ENCODE peak calls at places on chromosomes 13 and 19, in six cellular contexts. E is endothelial cell of umbilical vein, X is breast epithelium, A is BE2C, M is lower leg skin, I is WERI-Rb-1. S is an unnamed sample.

GRCh38 chr19:46211201-46211881 is 18.2 kb upstream of the IGFL1 start:
- DNase-seq in E (peak; percentile 54), X (peak; percentile 93), A (no peak), M (no peak), I (no peak), S (no peak)

GRCh38 chr13:61954092-61954491 is 538.4 kb upstream of the PCDH20 start:
- DNase-seq in E (peak; percentile 60), X (no peak), A (no peak), M (no peak), I (no peak), S (no peak)

GRCh38 chr13:108494991-108495661 is 134.3 kb upstream of the MYO16 start:
- DNase-seq in E (no peak), X (no peak), A (no peak), M (no peak), I (no peak), S (no peak)

GRCh38 chr19:46515879-46516350 is 20.2 kb upstream of the PNMA8B start:
- DNase-seq in E (peak; percentile 31), X (no peak), A (no peak), M (no peak), I (no peak), S (no peak)

GRCh38 chr13:111548805-111549204 is 228.4 kb downstream of the TEX29 start:
- DNase-seq in E (no peak), X (no peak), A (no peak), M (peak; percentile 60), I (no peak), S (no peak)

GRCh38 chr19:36528921-36529518 is 949 bp upstream of the ZNF260 start:
- DNase-seq in E (no peak), X (no peak), A (no peak), M (no peak), I (peak; percentile 20), S (no peak)

GRCh38 chr13:21413013-21413412 is 46.1 kb downstream of the ZDHHC20 start:
- DNase-seq in E (peak; percentile 14), X (no peak), A (no peak), M (no peak), I (no peak), S (no peak)

GRCh38 chr19:934865-935422 is 9.1 kb downstream of the ARID3A start:
- DNase-seq in E (peak; percentile 93), X (peak; percentile 86), A (peak; percentile 82), M (peak; percentile 96), I (no peak), S (peak; percentile 79)

GRCh38 chr19:41902594-41902993 is 19.6 kb downstream of the ARHGEF1 start:
- DNase-seq in E (no peak), X (no peak), A (no peak), M (no peak), I (no peak), S (no peak)

GRCh38 chr19:10568444-10568825 is 344 bp downstream of the CDKN2D start:
- DNase-seq in E (no peak), X (peak; percentile 51), A (no peak), M (no peak), I (no peak), S (no peak)

GRCh38 chr19:49333426-49334288 is 1.5 kb upstream of the CD37 start:
- DNase-seq in E (no peak), X (peak; percentile 15), A (no peak), M (peak; percentile 83), I (no peak), S (no peak)

GRCh38 chr13:34048652-34049051 is 230.7 kb downstream of the RFC3 start:
- DNase-seq in E (no peak), X (no peak), A (no peak), M (no peak), I (no peak), S (no peak)

GRCh38 chr13:30898721-30899188 is 7.3 kb upstream of the MEDAG start:
- DNase-seq in E (peak; percentile 99), X (no peak), A (no peak), M (peak; percentile 89), I (no peak), S (no peak)

GRCh38 chr13:113489549-113490495 is 689 bp downstream of the DCUN1D2 start:
- DNase-seq in E (peak; percentile 48), X (no peak), A (peak; percentile 42), M (peak; percentile 88), I (peak; percentile 58), S (peak; percentile 26)

GRCh38 chr19:9431475-9431874 is 3.9 kb downstream of the ZNF266 start:
- DNase-seq in E (no peak), X (no peak), A (peak; percentile 55), M (no peak), I (peak; percentile 70), S (no peak)

GRCh38 chr13:50864492-50864891 is 21.0 kb upstream of the DLEU7 start:
- DNase-seq in E (no peak), X (no peak), A (no peak), M (no peak), I (no peak), S (no peak)

GRCh38 chr13:46633416-46633815 is 80.4 kb downstream of the LRCH1 start:
- DNase-seq in E (no peak), X (no peak), A (no peak), M (no peak), I (no peak), S (no peak)

GRCh38 chr13:41610426-41610825 is 153.1 kb downstream of the RGCC start:
- DNase-seq in E (peak; percentile 39), X (no peak), A (no peak), M (no peak), I (no peak), S (no peak)

GRCh38 chr19:39223703-39224279 is 19.7 kb upstream of the SYCN start:
- DNase-seq in E (peak; percentile 22), X (no peak), A (no peak), M (no peak), I (no peak), S (no peak)

GRCh38 chr13:95301135-95301946 is at the start of gene ABCC4:
- DNase-seq in E (peak; percentile 72), X (no peak), A (peak; percentile 81), M (peak; percentile 89), I (peak; percentile 92), S (no peak)
- TF ChIP-seq CTCF in E (no peak), X (no peak), A (no peak), M (no peak), I (no peak), S (no peak)

DNA sequence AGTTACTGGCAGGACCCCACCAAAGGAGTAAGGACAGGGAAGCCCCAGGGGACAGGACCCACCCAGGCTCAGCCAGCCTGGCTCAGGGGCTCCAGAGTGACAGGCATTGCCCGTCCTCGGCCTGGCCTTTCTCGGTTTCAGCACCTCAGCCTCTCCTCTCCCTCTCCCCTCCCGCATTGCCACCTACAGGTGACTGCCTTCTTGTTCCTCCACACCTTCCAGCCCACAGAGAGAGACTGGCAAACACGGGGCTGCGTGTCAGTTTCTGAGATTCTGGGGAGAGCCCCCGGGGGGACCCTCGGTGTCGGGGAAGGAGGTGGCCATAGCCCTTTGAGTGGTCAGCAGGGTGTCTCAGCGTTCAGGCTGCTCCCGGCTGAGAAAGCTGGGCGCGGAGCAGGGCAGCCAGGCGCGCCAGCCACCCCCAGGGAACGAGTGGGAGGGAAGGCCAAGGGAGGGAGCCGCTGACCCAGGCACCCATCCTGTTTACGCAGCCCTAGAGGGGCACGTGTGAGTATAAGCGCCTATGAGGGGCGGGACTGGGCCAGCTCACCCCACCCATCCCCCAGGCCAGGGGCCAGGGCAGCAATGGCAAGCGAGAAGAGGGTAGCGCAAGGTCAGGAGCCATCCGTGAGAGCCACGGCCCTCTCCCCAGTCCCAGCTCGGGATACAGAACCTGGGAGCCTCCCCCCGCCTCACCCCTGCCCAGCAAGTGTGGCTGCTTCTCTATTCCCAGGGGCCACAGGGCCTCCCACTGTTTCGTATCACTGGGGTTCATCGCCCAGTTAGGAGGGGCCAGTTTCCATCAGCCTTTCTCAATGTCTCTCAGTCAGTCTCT is 743 bp upstream of the DMKN start:
- DNase-seq in E (no peak), X (no peak), A (peak; percentile 24), M (no peak), I (no peak), S (no peak)
- H3K4me3 ChIP-seq in E (no peak overlapping the region), X (no peak overlapping the region), A (no peak overlapping the region), M (no peak overlapping the region), I (no peak overlapping the region), S (no peak overlapping the region)

DNA sequence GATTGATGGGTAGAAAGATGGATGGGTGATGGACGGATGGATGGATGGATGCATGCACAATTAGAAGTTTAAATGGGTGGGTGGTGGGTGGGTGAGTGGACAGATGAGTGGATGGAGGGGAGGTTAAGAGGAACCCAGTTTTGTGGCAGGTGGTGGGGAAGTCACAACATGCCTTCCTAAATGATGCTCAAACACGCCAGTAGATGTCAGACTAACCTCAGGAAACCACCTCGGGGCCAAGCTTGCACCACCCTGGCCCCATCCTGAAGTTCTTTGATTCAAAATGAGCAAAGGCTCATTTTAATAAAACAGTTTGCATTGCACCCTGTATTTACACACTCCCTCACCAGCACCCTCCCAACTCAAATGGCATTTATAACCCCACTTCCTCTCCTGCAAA is 91.3 kb upstream of the CACNA1A start:
- DNase-seq in E (peak; percentile 66), X (peak; percentile 22), A (peak; percentile 50), M (no peak), I (peak; percentile 44), S (peak; percentile 67)
- TF ChIP-seq CTCF in E (peak; percentile 39), X (peak; percentile 61), A (peak; percentile 67), M (no peak), I (peak; percentile 70), S (peak; percentile 85)

GRCh38 chr13:110433014-110433413 is 125.9 kb downstream of the COL4A2 start:
- DNase-seq in E (peak; percentile 74), X (no peak), A (peak; percentile 85), M (peak; percentile 86), I (no peak), S (no peak)
- H3K4me3 ChIP-seq in E (no peak overlapping the region), X (no peak overlapping the region), A (peak overlapping the region; percentile 23), M (no peak overlapping the region), I (no peak overlapping the region), S (no peak overlapping the region)

GRCh38 chr19:56748443-56748842 is 76.9 kb upstream of the ZNF835 start:
- DNase-seq in E (no peak), X (no peak), A (no peak), M (no peak), I (no peak), S (no peak)
- TF ChIP-seq CTCF in E (no peak), X (peak; percentile 54), A (peak; percentile 31), M (no peak), I (peak; percentile 43), S (peak; percentile 78)

GRCh38 chr19:19460258-19460731 is 54.8 kb downstream of the GATAD2A start:
- DNase-seq in E (no peak), X (no peak), A (no peak), M (no peak), I (no peak), S (no peak)
- H3K4me3 ChIP-seq in E (no peak overlapping the region), X (no peak overlapping the region), A (no peak overlapping the region), M (no peak overlapping the region), I (no peak overlapping the region), S (peak overlapping the region; percentile 14)

GRCh38 chr19:18041054-18041453 is 33.1 kb downstream of the ARRDC2 start:
- DNase-seq in E (no peak), X (no peak), A (no peak), M (no peak), I (no peak), S (no peak)

GRCh38 chr19:18046066-18046718 is 38.2 kb downstream of the ARRDC2 start:
- DNase-seq in E (no peak), X (peak; percentile 70), A (no peak), M (no peak), I (peak; percentile 27), S (no peak)

GRCh38 chr19:18045307-18046013 is 37.5 kb downstream of the ARRDC2 start:
- DNase-seq in E (no peak), X (no peak), A (no peak), M (no peak), I (no peak), S (no peak)

GRCh38 chr19:18049390-18049789 is 37.3 kb downstream of the IL12RB1 start:
- DNase-seq in E (peak; percentile 29), X (peak; percentile 64), A (no peak), M (peak; percentile 95), I (no peak), S (peak; percentile 77)

GRCh38 chr19:18044825-18045304 is 36.9 kb downstream of the ARRDC2 start:
- DNase-seq in E (no peak), X (peak; percentile 82), A (no peak), M (peak; percentile 93), I (peak; percentile 96), S (peak; percentile 55)
- TF ChIP-seq CTCF in E (no peak), X (no peak), A (no peak), M (no peak), I (no peak), S (no peak)